ENCODE peak calls at places on chromosomes 3 and 15, in five cellular contexts. M is HCT116, G is HepG2, S is K562, V is GM12878. W is an unnamed sample.

GRCh38 chr3:49673131-49673714 is 928 bp upstream of the APEH start:
- DNase-seq in M (peak; percentile 73), G (peak; percentile 45), S (no peak), V (no peak), W (no peak)

GRCh38 chr3:190718097-190718496 is 144.4 kb downstream of the GMNC start:
- DNase-seq in M (no peak), G (no peak), S (no peak), V (no peak), W (no peak)

GRCh38 chr15:49225572-49226281 is 55.7 kb downstream of the GALK2 start:
- DNase-seq in M (peak; percentile 15), G (no peak), S (peak; percentile 26), V (no peak), W (peak; percentile 14)

GRCh38 chr15:86231864-86232801 is 152.5 kb downstream of the AGBL1 start:
- DNase-seq in M (no peak), G (peak; percentile 12), S (no peak), V (no peak), W (peak; percentile 65)

GRCh38 chr15:68721886-68722285 is 98.8 kb downstream of the ANP32A start:
- DNase-seq in M (no peak), G (no peak), S (no peak), V (no peak), W (no peak)

GRCh38 chr3:97981886-97982285 is 9.7 kb upstream of the RIOX2 start:
- DNase-seq in M (no peak), G (no peak), S (no peak), V (no peak), W (no peak)

GRCh38 chr3:140420621-140421357 is 257.1 kb upstream of the TRIM42 start:
- DNase-seq in M (no peak), G (peak; percentile 20), S (no peak), V (no peak), W (no peak)

GRCh38 chr3:41683666-41684350 is 278.1 kb downstream of the ULK4 start:
- DNase-seq in M (no peak), G (peak; percentile 72), S (no peak), V (no peak), W (no peak)

GRCh38 chr3:69763458-69763857 is 24.2 kb downstream of the MITF start:
- DNase-seq in M (no peak), G (no peak), S (no peak), V (no peak), W (no peak)

GRCh38 chr15:101679861-101680260 is 27.7 kb upstream of the TM2D3 start:
- DNase-seq in M (no peak), G (no peak), S (no peak), V (no peak), W (no peak)

GRCh38 chr15:66772967-66773873 is 71.2 kb downstream of the SMAD6 start:
- DNase-seq in M (no peak), G (peak; percentile 75), S (no peak), V (no peak), W (peak; percentile 55)

GRCh38 chr15:40008061-40008460 is 30.9 kb downstream of the SRP14 start:
- DNase-seq in M (no peak), G (no peak), S (no peak), V (no peak), W (no peak)

GRCh38 chr15:89150286-89150685 is 62.0 kb downstream of the ABHD2 start:
- DNase-seq in M (no peak), G (no peak), S (no peak), V (no peak), W (no peak)

GRCh38 chr15:41605566-41605965 is 46.6 kb downstream of the TYRO3 start:
- DNase-seq in M (no peak), G (peak; percentile 42), S (no peak), V (no peak), W (no peak)

GRCh38 chr3:160260587-160261270 is 35.5 kb downstream of the C3orf80 start:
- DNase-seq in M (no peak), G (no peak), S (no peak), V (no peak), W (no peak)

GRCh38 chr3:160257606-160258005 is 32.4 kb downstream of the C3orf80 start:
- DNase-seq in M (no peak), G (no peak), S (no peak), V (no peak), W (no peak)

GRCh38 chr3:160265088-160265487 is 39.9 kb downstream of the C3orf80 start:
- DNase-seq in M (no peak), G (no peak), S (no peak), V (no peak), W (no peak)

GRCh38 chr3:160259589-160259988 is 34.4 kb downstream of the C3orf80 start:
- DNase-seq in M (no peak), G (no peak), S (no peak), V (no peak), W (no peak)
- H3K4me3 ChIP-seq in M (no peak overlapping the region), G (no peak overlapping the region), S (no peak overlapping the region), V (no peak overlapping the region), W (no peak overlapping the region)

GRCh38 chr3:178353292-178353814 is 182.9 kb upstream of the KCNMB2 start:
- DNase-seq in M (no peak), G (no peak), S (no peak), V (no peak), W (no peak)

GRCh38 chr3:178350763-178351162 is 185.5 kb upstream of the KCNMB2 start:
- DNase-seq in M (no peak), G (no peak), S (no peak), V (no peak), W (no peak)

DNA sequence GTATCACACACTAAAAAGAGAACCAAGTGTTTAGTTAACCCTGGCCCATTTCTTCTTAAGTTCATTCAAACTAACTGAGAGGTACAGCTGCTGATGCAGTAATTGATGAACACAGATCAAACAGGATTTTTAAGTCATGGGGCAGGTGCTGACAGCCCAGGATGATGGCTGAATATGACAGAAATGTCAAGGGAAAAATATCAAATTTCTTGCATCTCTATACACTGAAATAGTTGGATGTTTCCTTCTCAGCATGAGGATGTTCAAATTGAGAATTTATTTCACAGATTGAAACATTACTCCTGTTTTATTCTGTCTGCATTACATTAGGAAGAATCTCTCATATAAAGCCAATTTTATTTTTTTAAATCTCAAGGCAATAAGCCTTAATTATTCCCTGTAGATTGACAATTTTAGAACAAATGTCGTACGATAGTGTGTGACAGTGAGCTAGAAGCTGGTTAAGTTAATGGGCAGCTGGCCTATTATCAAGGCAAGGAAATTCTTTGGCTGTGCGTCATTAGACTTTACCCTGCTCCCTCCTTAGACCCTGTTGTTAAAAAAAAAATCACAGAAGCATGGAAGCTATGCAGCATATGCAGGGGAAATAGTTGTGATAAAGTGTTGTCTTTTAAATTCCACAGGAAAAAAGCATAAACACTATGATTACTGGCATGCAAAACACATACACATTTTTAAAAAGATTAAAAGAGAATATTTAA is 183.8 kb upstream of the KCNMB2 start:
- DNase-seq in M (no peak), G (no peak), S (no peak), V (no peak), W (no peak)
- TF ChIP-seq ZBTB33 in M (no peak), G (no peak), S (no peak), V (no peak), W (no peak)

GRCh38 chr15:82768414-82769081 is 37.3 kb downstream of the FSD2 start:
- DNase-seq in M (no peak), G (no peak), S (no peak), V (no peak), W (no peak)

GRCh38 chr15:82767163-82767829 is 38.6 kb downstream of the FSD2 start:
- DNase-seq in M (no peak), G (no peak), S (no peak), V (no peak), W (no peak)

GRCh38 chr15:82764740-82765139 is 41.1 kb downstream of the FSD2 start:
- DNase-seq in M (no peak), G (no peak), S (no peak), V (no peak), W (no peak)

GRCh38 chr15:82763361-82764142 is 42.3 kb downstream of the FSD2 start:
- DNase-seq in M (no peak), G (peak; percentile 86), S (no peak), V (no peak), W (no peak)
- H3K4me3 ChIP-seq in M (no peak overlapping the region), G (no peak overlapping the region), S (no peak overlapping the region), V (no peak overlapping the region), W (no peak overlapping the region)

DNA sequence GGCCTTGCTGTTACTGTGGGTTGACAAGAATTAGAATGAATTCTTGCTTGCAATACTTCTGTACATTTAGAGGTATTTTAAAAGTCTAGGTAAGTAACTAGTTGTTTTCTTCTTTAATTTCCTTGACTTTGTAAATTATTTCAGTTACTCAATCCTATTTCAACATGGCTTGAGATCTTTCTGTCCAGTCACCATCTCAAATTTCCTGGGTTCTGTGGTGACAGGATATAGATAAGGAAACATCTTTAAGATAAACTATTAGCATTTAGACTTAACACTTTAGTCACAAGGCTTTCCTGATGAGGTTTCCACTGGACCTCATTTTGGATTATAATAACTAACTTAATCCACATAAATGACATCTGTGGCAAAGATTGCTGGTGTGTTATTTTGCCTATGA is 195.9 kb upstream of the DPH6 start:
- DNase-seq in M (no peak), G (no peak), S (no peak), V (no peak), W (no peak)
- TF ChIP-seq ZBTB33 in M (no peak), G (no peak), S (no peak), V (no peak), W (no peak)

GRCh38 chr3:149816326-149816725 is 3.3 kb downstream of the RNF13 start:
- DNase-seq in M (no peak), G (no peak), S (no peak), V (no peak), W (no peak)
- H3K4me3 ChIP-seq in M (no peak overlapping the region), G (no peak overlapping the region), S (no peak overlapping the region), V (no peak overlapping the region), W (no peak overlapping the region)

DNA sequence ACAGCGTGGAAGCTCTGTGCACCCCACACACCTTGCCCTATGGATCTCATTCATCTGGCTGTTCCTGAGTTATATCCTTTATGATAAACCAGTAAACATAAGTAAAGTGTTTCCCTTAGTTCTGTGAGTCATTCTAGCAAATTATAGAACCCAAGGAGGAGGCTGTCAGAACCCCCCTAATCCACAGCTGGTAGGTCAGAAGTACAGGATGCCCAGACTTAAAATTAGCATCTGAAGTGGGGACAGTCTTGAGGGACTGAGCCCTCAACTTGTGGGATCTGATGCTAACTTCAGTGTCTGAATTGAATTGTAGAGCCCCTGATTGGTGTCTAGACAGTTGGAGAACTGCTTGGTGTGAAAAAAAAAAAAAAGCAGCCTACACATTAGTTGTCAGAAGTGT is 75.1 kb downstream of the B3GNT5 start:
- DNase-seq in M (no peak), G (no peak), S (no peak), V (no peak), W (no peak)
- TF ChIP-seq ZBTB33 in M (no peak), G (no peak), S (no peak), V (no peak), W (no peak)

W was measured in SK-N-SH.